ENCODE peak calls at places on chromosome 14, in five cellular contexts. M is iPS DF 6.9; P is tibial artery; G is IMR-90; F is CD8-positive, alpha-beta T cell. B is an unnamed sample. For H3K4me1, the result is how much of the 10 kb centered on the place peaks cover.

GRCh38 chr14:75860561-75861160 is 121.1 kb downstream of the TGFB3 start:
- DNase-seq in M (no peak), P (no peak), G (no peak), F (no peak), B (no peak)

GRCh38 chr14:75222208-75222701 is 45.8 kb upstream of the TMED10 start:
- DNase-seq in M (no peak), P (peak), G (peak), F (no peak), B (no peak)

GRCh38 chr14:101557811-101558738 is 3.2 kb upstream of the DIO3 start:
- DNase-seq in M (no peak), P (peak), G (no peak), F (no peak), B (no peak)

GRCh38 chr14:27995688-27996087 is 770.9 kb upstream of the FOXG1 start:
- DNase-seq in M (no peak), P (no peak), G (no peak), F (no peak), B (no peak)

GRCh38 chr14:49892301-49892635 is 614 bp upstream of the ARF6 start:
- DNase-seq in M (no peak), P (peak), G (peak), F (peak), B (peak)

GRCh38 chr14:54570047-54570446 is 3.1 kb downstream of the SAMD4A start:
- DNase-seq in M (no peak), P (no peak), G (no peak), F (no peak), B (no peak)

GRCh38 chr14:93183596-93184317 is 940 bp downstream of the MOAP1 start:
- DNase-seq in M (no peak), P (no peak), G (no peak), F (no peak), B (no peak)

GRCh38 chr14:101757839-101758211 is 3.7 kb upstream of the PPP2R5C start:
- DNase-seq in M (no peak), P (no peak), G (no peak), F (no peak), B (no peak)

GRCh38 chr14:100589760-100590469 is 2.7 kb upstream of the BEGAIN start:
- DNase-seq in M (no peak), P (no peak), G (no peak), F (no peak), B (no peak)

GRCh38 chr14:88746042-88746441 is 46.7 kb downstream of the EML5 start:
- DNase-seq in M (no peak), P (no peak), G (peak), F (no peak), B (no peak)

DNA sequence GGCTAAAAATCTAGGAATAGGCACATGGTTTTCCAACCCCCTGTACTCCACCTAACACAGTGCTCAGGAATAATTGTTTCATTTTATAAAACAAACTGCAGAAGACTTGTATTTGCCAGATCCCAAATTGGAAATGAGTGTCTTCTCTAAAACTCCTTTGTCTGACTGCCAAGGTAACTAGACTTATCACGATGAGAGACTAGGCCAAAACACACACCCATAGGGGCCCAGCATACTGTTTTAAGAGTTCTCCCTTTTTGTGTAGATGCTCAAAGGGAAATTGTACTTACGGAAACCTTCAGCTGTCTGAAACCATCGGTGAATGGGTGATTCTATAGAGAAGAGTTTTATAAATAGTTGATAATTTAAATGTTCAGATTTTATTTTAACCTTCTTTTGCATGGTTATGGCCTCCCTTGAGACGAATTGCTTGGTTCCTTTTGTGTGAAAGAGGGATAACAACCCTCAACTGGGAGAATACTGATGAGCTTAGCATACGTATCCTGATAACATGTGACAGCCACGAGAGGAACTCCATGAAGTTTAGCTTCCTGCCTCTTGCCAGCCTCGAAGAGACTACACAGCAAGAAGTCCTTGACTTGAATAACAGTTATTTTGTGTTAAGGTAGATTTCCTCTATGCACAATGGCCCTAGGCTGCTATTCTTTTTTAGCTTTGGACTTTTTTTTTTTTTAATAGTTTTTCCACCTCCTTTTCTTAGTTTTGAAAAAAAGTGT is 103.3 kb downstream of the PELI2 start:
- DNase-seq in M (no peak), P (no peak), G (no peak), F (no peak), B (no peak)
- H3K27ac ChIP-seq in M (no peak), P (no peak), G (no peak), F (no peak), B (no peak)

GRCh38 chr14:104725772-104726548 is 1.9 kb downstream of the ADSS1 start:
- DNase-seq in M (no peak), P (no peak), G (no peak), F (no peak), B (no peak)

GRCh38 chr14:104726600-104727451 is 2.8 kb downstream of the ADSS1 start:
- DNase-seq in M (no peak), P (no peak), G (no peak), F (no peak), B (no peak)

GRCh38 chr14:104729835-104730181 is 5.8 kb downstream of the ADSS1 start:
- DNase-seq in M (no peak), P (no peak), G (no peak), F (no peak), B (no peak)

GRCh38 chr14:104730504-104730903 is 6.5 kb downstream of the ADSS1 start:
- DNase-seq in M (no peak), P (no peak), G (no peak), F (no peak), B (no peak)

DNA sequence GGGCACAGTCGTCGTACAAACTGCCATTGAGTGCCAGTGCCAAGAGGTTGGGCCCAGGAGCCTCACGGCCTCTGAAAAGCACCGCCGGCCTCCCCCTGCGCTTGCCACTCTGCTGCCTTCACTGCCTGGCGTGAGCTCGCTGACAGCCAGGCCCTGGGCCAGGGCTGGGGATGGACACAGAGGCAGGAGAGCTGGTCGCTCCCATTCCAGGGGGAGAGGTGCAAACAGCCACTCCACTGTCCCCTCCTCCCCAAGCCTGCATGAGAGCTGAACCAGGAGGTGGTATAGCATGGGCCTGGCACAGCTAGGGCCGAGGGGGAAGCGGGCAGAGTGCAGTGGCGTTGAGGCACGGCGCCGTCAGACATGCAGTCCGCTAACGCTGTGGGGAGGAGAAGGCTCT is 4.6 kb downstream of the ADSS1 start:
- DNase-seq in M (no peak), P (no peak), G (no peak), F (no peak), B (no peak)
- H3K4me1 ChIP-seq in M (under half), P (under half), G (under half), F (under half), B (under half)

GRCh38 chr14:51860164-51860835 is at the start of gene GNG2:
- DNase-seq in M (peak), P (peak), G (peak), F (peak), B (peak)

GRCh38 chr14:51862839-51863235 is 2.4 kb downstream of the GNG2 start:
- DNase-seq in M (no peak), P (no peak), G (peak), F (no peak), B (no peak)

GRCh38 chr14:51860836-51861583 is 598 bp downstream of the GNG2 start:
- DNase-seq in M (no peak), P (no peak), G (peak), F (no peak), B (no peak)

GRCh38 chr14:51859136-51859535 is 1.3 kb upstream of the GNG2 start:
- DNase-seq in M (no peak), P (no peak), G (peak), F (no peak), B (no peak)

GRCh38 chr14:51862171-51862838 is 1.9 kb downstream of the GNG2 start:
- DNase-seq in M (no peak), P (no peak), G (peak), F (no peak), B (no peak)
- H3K27ac ChIP-seq in M (no peak), P (no peak), G (peak), F (peak), B (peak)

GRCh38 chr14:68726093-68726695 is 66.7 kb downstream of the ZFP36L1 start:
- DNase-seq in M (no peak), P (no peak), G (no peak), F (no peak), B (no peak)

GRCh38 chr14:68722968-68723577 is 69.8 kb downstream of the ZFP36L1 start:
- DNase-seq in M (no peak), P (no peak), G (no peak), F (no peak), B (no peak)

GRCh38 chr14:68727315-68728078 is 65.4 kb downstream of the ZFP36L1 start:
- DNase-seq in M (no peak), P (no peak), G (no peak), F (no peak), B (no peak)

GRCh38 chr14:68723808-68724268 is 69.0 kb downstream of the ZFP36L1 start:
- DNase-seq in M (no peak), P (no peak), G (no peak), F (no peak), B (no peak)

DNA sequence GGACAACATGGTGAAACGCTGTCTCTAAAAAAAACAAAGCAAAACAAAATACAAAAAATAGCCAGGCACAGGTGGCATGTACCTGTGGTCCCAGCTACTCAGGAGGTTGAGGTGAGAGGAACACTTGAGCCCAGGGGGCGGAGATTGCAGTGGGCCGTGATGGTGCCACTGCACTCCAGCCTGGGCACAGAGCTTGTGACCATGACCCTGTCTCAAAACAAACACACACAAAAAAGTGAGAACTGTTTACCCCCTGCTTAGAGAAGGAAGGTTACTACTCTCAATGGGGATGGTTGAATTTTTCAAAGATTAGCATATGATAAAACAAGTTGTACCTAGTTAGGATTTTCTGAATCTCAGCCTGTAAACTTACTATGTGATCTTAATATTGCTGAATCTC is 68.0 kb downstream of the ZFP36L1 start:
- DNase-seq in M (no peak), P (no peak), G (no peak), F (no peak), B (no peak)
- H3K4me1 ChIP-seq in M (under half), P (under half), G (under half), F (under half), B (under half)

GRCh38 chr14:58099682-58100081 is 52.3 kb downstream of the ARMH4 start:
- DNase-seq in M (no peak), P (no peak), G (no peak), F (no peak), B (no peak)

GRCh38 chr14:58100735-58101368 is 51.2 kb downstream of the ARMH4 start:
- DNase-seq in M (no peak), P (no peak), G (peak), F (no peak), B (no peak)

GRCh38 chr14:58096731-58097130 is 55.3 kb downstream of the ARMH4 start:
- DNase-seq in M (no peak), P (no peak), G (no peak), F (no peak), B (no peak)

GRCh38 chr14:58098507-58098906 is 53.5 kb downstream of the ARMH4 start:
- DNase-seq in M (no peak), P (no peak), G (no peak), F (no peak), B (no peak)
- H3K27ac ChIP-seq in M (no peak), P (no peak), G (no peak), F (no peak), B (no peak)

GRCh38 chr14:96271421-96271762 is 15.4 kb downstream of the BDKRB1 start:
- DNase-seq in M (no peak), P (no peak), G (no peak), F (no peak), B (no peak)
- H3K4me1 ChIP-seq in M (under half), P (under half), G (under half), F (under half), B (under half)

GRCh38 chr14:98819867-98820206 is 452.2 kb downstream of the BCL11B start:
- DNase-seq in M (peak), P (no peak), G (no peak), F (no peak), B (no peak)

GRCh38 chr14:98816718-98817117 is 455.3 kb downstream of the BCL11B start:
- DNase-seq in M (no peak), P (no peak), G (no peak), F (no peak), B (no peak)

GRCh38 chr14:98816195-98816594 is 455.8 kb downstream of the BCL11B start:
- DNase-seq in M (no peak), P (no peak), G (no peak), F (no peak), B (no peak)

GRCh38 chr14:98822917-98823316 is 449.1 kb downstream of the BCL11B start:
- DNase-seq in M (no peak), P (no peak), G (no peak), F (no peak), B (no peak)

DNA sequence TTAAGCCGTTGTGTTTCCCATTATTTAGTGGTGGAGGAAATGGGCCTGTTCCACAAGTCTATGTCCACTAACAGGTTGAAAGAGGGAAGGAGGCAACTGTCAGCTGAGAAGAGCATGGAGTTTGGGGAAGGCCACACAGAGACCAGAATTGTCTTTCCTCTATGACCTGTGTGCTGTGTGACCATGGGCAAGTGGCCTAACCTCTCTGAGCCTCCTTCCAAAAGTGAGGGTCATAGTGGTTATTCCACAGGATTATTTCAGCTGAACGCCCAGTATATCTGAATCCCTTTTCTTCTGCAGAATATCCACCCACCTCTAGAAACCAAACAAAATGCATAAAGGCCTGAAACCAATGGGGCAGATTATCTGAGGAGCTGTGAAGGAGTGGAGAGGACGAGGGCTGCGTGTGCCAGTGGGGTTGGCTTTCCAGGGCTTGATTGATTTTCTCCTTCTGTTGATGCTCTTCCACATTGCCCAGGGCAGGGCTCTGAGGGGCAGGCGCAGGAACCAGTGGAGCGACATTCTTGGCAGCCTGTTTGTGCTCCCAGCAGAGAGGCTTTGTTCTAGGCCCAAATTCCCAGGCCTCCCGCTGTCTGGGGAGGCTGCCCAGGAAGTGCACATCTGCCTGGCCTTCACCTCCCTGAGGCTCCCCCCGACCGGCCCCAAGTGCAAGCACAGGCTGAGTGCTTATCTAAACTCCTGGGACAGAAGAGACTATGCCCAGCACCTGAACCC is 452.7 kb downstream of the BCL11B start:
- DNase-seq in M (peak), P (no peak), G (no peak), F (no peak), B (no peak)
- H3K27ac ChIP-seq in M (no peak), P (no peak), G (no peak), F (no peak), B (no peak)

GRCh38 chr14:22509751-22510300 is 79.2 kb downstream of the DAD1 start:
- DNase-seq in M (no peak), P (no peak), G (no peak), F (no peak), B (no peak)
- H3K4me1 ChIP-seq in M (under half), P (under half), G (under half), F (half or more), B (half or more)

GRCh38 chr14:95150910-95151309 is 6.4 kb downstream of the DICER1 start:
- DNase-seq in M (no peak), P (no peak), G (no peak), F (no peak), B (no peak)
- H3K27ac ChIP-seq in M (no peak), P (no peak), G (no peak), F (no peak), B (no peak)

B was measured in CD8-positive, alpha-beta memory T cell.